ENCODE peak calls at places on chromosomes 13 and 19, in six cellular contexts. A is PC-3, G is trophoblast cell, C is kidney, X is colonic mucosa, F is fibroblast of lung. P is an unnamed sample. For H3K4me1, the result is how much of the 10 kb centered on the place peaks cover.

GRCh38 chr19:50720921-50721291 is 1.3 kb upstream of the SHANK1 start:
- DNase-seq in A (peak), G (peak), C (no peak), X (no peak), F (peak), P (peak)

GRCh38 chr13:98823442-98823841 is 71.0 kb upstream of the SLC15A1 start:
- DNase-seq in A (no peak), G (no peak), C (no peak), X (no peak), F (no peak), P (no peak)

GRCh38 chr13:27395007-27395510 is 29.4 kb upstream of the GTF3A start:
- DNase-seq in A (no peak), G (no peak), C (no peak), X (no peak), F (no peak), P (no peak)

GRCh38 chr13:59747529-59747928 is 416.2 kb downstream of the DIAPH3 start:
- DNase-seq in A (peak), G (no peak), C (no peak), X (no peak), F (no peak), P (no peak)

GRCh38 chr13:85412448-85412847 is 386.8 kb downstream of the SLITRK6 start:
- DNase-seq in A (no peak), G (no peak), C (no peak), X (no peak), F (no peak), P (no peak)

GRCh38 chr19:6678690-6679109 is 8.7 kb upstream of the TNFSF14 start:
- DNase-seq in A (peak), G (peak), C (peak), X (no peak), F (no peak), P (peak)

GRCh38 chr13:77384999-77385398 is 58.1 kb upstream of the MYCBP2 start:
- DNase-seq in A (no peak), G (peak), C (no peak), X (no peak), F (no peak), P (peak)

GRCh38 chr13:112346173-112346898 is 29.8 kb upstream of the SPACA7 start:
- DNase-seq in A (no peak), G (no peak), C (peak), X (no peak), F (no peak), P (no peak)

GRCh38 chr13:46475586-46475991 is 77.4 kb upstream of the LRCH1 start:
- DNase-seq in A (peak), G (no peak), C (no peak), X (no peak), F (peak), P (peak)

GRCh38 chr19:55253264-55253663 is 5.6 kb downstream of the PPP6R1 start:
- DNase-seq in A (no peak), G (no peak), C (no peak), X (no peak), F (no peak), P (no peak)

GRCh38 chr13:98581971-98582702 is 5.2 kb upstream of the STK24 start:
- DNase-seq in A (peak), G (peak), C (no peak), X (no peak), F (peak), P (peak)

GRCh38 chr13:76609643-76610042 is 276.6 kb downstream of the KCTD12 start:
- DNase-seq in A (no peak), G (no peak), C (no peak), X (no peak), F (no peak), P (no peak)

GRCh38 chr13:66994097-66994496 is 236.0 kb downstream of the PCDH9 start:
- DNase-seq in A (no peak), G (peak), C (peak), X (peak), F (peak), P (peak)

GRCh38 chr13:26855071-26855470 is 94.5 kb upstream of the GPR12 start:
- DNase-seq in A (no peak), G (no peak), C (no peak), X (no peak), F (no peak), P (no peak)

GRCh38 chr13:107018285-107018684 is 450.3 kb upstream of the ARGLU1 start:
- DNase-seq in A (no peak), G (peak), C (no peak), X (no peak), F (no peak), P (no peak)

GRCh38 chr13:21055016-21055415 is 6.4 kb downstream of the LATS2 start:
- DNase-seq in A (no peak), G (no peak), C (no peak), X (no peak), F (no peak), P (peak)

GRCh38 chr13:34020388-34020787 is 202.4 kb downstream of the RFC3 start:
- DNase-seq in A (peak), G (no peak), C (no peak), X (no peak), F (no peak), P (no peak)

GRCh38 chr19:47480658-47481057 is 3.4 kb downstream of the KPTN start:
- DNase-seq in A (no peak), G (no peak), C (no peak), X (no peak), F (no peak), P (no peak)

GRCh38 chr19:17686027-17686511 is 2.1 kb downstream of the UNC13A start:
- DNase-seq in A (no peak), G (no peak), C (no peak), X (no peak), F (no peak), P (no peak)

GRCh38 chr13:102878491-102878890 is 32.7 kb downstream of the ERCC5 start:
- DNase-seq in A (no peak), G (no peak), C (no peak), X (no peak), F (peak), P (no peak)

GRCh38 chr19:18230941-18231734 is 4.9 kb upstream of the PDE4C start:
- DNase-seq in A (no peak), G (no peak), C (no peak), X (no peak), F (no peak), P (no peak)

GRCh38 chr19:4012092-4012974 is 4.8 kb downstream of the PIAS4 start:
- DNase-seq in A (no peak), G (no peak), C (no peak), X (peak), F (no peak), P (no peak)

GRCh38 chr19:50490991-50491472 is 14.4 kb upstream of the GARIN5A start:
- DNase-seq in A (no peak), G (no peak), C (peak), X (no peak), F (no peak), P (no peak)

GRCh38 chr13:46010148-46010547 is 42.4 kb downstream of the ZC3H13 start:
- DNase-seq in A (no peak), G (peak), C (no peak), X (no peak), F (peak), P (no peak)

GRCh38 chr13:47858678-47859050 is 142.4 kb downstream of the SUCLA2 start:
- DNase-seq in A (peak), G (peak), C (no peak), X (no peak), F (peak), P (peak)

GRCh38 chr19:36838784-36839324 is 667 bp upstream of the ZNF790 start:
- DNase-seq in A (no peak), G (no peak), C (no peak), X (no peak), F (no peak), P (no peak)

DNA sequence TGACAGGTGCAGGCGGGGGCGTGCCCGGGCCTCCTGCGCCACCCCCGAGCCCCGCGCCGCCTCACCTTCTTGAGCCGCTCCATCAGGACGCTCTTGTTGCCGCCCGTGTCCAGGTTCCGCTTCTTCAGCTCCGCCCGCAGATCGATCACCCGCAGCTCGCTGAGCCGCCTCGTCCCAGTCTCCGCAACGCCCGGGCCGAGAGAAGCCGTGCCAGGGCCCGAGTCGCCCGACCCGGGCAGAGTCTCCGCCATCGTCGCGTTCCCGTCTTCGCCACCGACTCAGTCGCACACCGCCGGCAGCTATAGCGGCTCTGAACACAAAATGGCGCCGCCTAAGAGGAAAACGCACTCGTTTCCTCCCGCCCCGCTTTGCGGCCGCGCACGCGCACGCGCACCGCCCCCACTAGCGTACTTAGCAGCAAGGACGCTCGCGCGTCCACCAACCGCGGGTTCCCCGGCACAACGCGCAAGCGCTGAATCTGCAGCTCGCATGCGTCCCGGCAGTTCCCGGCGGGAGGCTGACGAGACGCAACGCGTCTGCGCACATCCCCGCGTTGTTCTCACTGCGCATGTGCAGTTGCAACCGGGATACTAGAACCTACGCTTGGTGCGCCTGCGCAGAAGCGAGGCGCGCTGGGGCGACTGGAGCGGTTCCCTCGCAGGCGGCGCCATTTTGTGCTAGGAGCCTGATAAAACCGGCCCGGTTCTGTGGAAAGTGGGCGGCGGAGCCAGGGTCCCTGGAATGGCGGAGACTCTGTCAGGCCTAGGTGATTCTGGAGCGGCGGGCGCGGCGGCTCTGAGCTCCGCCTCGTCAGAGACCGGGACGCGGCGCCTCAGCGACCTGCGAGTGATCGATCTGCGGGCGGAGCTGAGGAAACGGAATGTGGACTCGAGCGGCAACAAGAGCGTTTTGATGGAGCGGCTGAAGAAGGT is at the start of the genes SAFB and SAFB2:
- DNase-seq in A (peak), G (peak), C (peak), X (peak), F (peak), P (peak)
- H3K4me1 ChIP-seq in A (under half), G (under half), C (under half), X (under half), F (under half), P (under half)

DNA sequence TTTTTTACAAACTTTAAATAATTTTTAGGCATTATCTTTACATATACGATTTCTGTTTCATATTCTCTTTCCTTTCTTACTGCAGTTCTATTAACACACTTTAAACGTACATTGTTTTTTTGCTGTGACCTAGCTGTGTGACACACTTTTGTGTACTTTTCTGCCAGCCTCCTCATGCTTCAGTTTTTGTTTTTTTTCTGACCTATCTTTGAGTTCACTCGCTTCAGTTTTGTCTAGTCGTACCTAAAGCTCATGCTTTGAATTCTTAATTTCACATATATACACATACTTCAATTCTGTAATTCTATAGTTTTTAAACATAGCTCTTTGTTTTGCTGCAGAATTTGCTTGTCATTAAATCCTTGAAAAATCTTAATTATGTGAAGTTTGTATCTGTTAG is 150.4 kb downstream of the PDS5B start:
- DNase-seq in A (no peak), G (no peak), C (no peak), X (no peak), F (peak), P (no peak)
- H3K9ac ChIP-seq in A (no peak), G (no peak), C (peak), X (no peak), F (peak), P (peak)

DNA sequence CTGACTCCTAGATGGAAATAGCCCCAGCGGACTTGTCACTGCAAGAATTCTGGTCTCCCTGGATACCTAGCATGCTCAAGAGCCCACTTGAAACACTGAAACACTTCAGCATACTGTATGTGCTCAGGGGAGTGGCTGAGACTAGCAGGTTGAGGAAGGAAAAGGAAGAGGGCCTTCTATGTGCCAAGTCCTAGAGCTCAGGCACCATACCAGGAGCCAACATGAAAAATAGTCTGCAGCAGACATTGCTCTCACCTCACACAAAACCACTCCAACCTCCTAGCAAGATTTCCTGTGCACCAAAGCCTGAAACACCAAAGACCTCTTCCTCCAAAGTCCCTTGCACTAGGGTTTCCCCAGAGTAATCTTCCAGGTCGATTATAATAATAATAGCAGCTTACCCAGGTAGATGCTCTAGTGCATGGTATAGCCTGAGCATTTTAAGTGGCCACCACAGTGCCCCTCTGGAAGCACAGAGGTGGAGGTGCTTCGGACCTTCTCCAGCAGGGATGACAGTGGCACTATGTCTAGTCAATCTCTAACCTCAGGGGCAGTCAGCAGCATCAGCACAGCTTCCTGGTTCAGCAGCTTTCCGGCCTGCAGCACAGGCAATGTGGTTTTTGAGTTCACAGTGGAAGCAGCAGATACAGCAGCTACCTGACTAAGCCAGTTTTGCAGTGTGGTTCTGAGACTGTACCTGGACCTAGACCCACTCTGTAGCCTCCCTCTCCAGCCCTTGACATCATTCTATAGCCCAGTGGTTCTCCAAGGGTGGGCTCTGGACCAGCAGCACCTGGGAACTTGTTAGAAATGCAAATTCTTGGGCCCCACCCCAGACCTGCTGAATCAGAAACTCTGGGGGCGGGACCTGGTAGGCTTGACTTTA is 45.6 kb upstream of the UBE2L5 start:
- DNase-seq in A (peak), G (no peak), C (no peak), X (peak), F (no peak), P (no peak)
- H3K4me3 ChIP-seq in A (no peak), G (no peak), C (no peak), X (no peak), F (no peak), P (no peak)

DNA sequence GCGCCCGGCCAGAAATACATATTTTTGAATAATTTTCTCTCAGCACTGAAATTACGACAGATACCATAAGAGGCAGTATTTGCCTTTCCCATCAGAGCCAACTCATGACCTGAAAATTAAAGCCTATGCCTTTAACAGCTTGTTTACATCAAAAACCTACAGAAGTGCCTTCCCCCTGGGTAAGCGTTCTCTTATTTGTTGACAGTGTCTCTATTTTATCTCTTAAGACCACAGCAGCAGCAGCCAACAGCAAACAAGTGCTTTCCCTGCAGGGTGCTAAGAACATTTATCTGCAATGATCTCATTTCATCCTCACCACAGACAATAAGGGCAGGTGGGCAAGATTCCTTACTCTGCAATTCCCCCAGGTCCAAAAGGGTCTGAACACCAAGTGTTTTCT is 6.0 kb downstream of the AKAP8L start:
- DNase-seq in A (no peak), G (no peak), C (no peak), X (no peak), F (peak), P (no peak)
- H3K4me1 ChIP-seq in A (under half), G (under half), C (under half), X (under half), F (under half), P (under half)

GRCh38 chr19:49340865-49341718 is 5.9 kb downstream of the CD37 start:
- DNase-seq in A (no peak), G (no peak), C (no peak), X (no peak), F (no peak), P (no peak)
- H3K9ac ChIP-seq in A (no peak), G (no peak), C (no peak), X (no peak), F (no peak), P (no peak)